ENCODE peak calls at places on chromosomes 16 and 17, in seven cellular contexts. A, M, K, X, V, D and U are unnamed samples.

GRCh38 chr17:44256671-44257070 is 11.3 kb downstream of the SLC4A1 start:
- DNase-seq in D (no peak), X (no peak), M (no peak), K (no peak), A (no peak), V (no peak), U (no peak)

GRCh38 chr16:84941916-84942315 is 69.4 kb downstream of the ZDHHC7 start:
- DNase-seq in V (no peak), X (peak), A (no peak), D (no peak), K (no peak), M (no peak), U (no peak)

GRCh38 chr17:30232015-30232821 is 3.3 kb downstream of the SLC6A4 start:
- DNase-seq in K (no peak), X (no peak), A (no peak), M (no peak), D (no peak), V (no peak), U (no peak)

GRCh38 chr17:13365331-13365730 is 236.4 kb downstream of the HS3ST3A1 start:
- DNase-seq in A (no peak), V (no peak), M (no peak), D (no peak), K (no peak), X (no peak), U (no peak)

GRCh38 chr17:29838961-29839360 is 91.1 kb downstream of the SSH2 start:
- DNase-seq in A (no peak), D (no peak), V (peak), X (peak), K (peak), M (peak), U (no peak)

GRCh38 chr17:50768348-50768761 is 1.0 kb upstream of the ANKRD40CL start:
- DNase-seq in V (peak), K (no peak), X (no peak), D (no peak), M (peak), A (no peak), U (no peak)

GRCh38 chr16:58723109-58723508 is 11.0 kb downstream of the GOT2 start:
- DNase-seq in V (no peak), D (no peak), K (no peak), X (no peak), A (no peak), M (no peak), U (no peak)

GRCh38 chr17:38724337-38724988 is 5.7 kb upstream of the CISD3 start:
- DNase-seq in A (no peak), D (peak), X (no peak), K (peak), V (no peak), M (no peak), U (no peak)

GRCh38 chr17:41492351-41492750 is 2.6 kb upstream of the KRT36 start:
- DNase-seq in K (no peak), V (no peak), A (no peak), X (no peak), M (no peak), D (no peak), U (no peak)

GRCh38 chr17:76262732-76263344 is 2.3 kb upstream of the UBALD2 start:
- DNase-seq in M (peak), V (no peak), X (no peak), A (peak), K (no peak), D (no peak), U (no peak)

GRCh38 chr17:58232707-58233156 is 5.7 kb upstream of the LPO start:
- DNase-seq in M (no peak), A (peak), X (peak), K (no peak), V (peak), D (no peak), U (peak)

GRCh38 chr16:46948548-46949166 is 24.8 kb downstream of the DNAJA2 start:
- DNase-seq in D (no peak), K (no peak), A (no peak), M (no peak), V (no peak), X (no peak), U (no peak)

GRCh38 chr16:51328708-51329107 is 177.6 kb upstream of the SALL1 start:
- DNase-seq in D (no peak), V (no peak), K (no peak), M (no peak), A (no peak), X (no peak), U (no peak)

GRCh38 chr17:50911890-50912289 is 45.7 kb upstream of the TOB1 start:
- DNase-seq in K (no peak), D (no peak), A (no peak), M (no peak), V (no peak), X (no peak), U (no peak)

GRCh38 chr16:46717692-46718091 is 28.2 kb downstream of the ORC6 start:
- DNase-seq in D (no peak), A (no peak), V (no peak), K (no peak), M (no peak), X (no peak), U (no peak)

GRCh38 chr17:60135951-60136666 is 13.7 kb upstream of the CA4 start:
- DNase-seq in X (no peak), K (no peak), M (no peak), A (no peak), V (peak), D (no peak), U (no peak)

GRCh38 chr17:7742729-7743128 is 25.2 kb downstream of the DNAH2 start:
- DNase-seq in A (no peak), K (no peak), V (no peak), X (no peak), D (no peak), M (no peak), U (no peak)

GRCh38 chr17:29958947-29959657 is 17.7 kb downstream of the EFCAB5 start:
- DNase-seq in A (no peak), K (no peak), V (no peak), D (no peak), X (peak), M (no peak), U (no peak)

GRCh38 chr16:48089053-48089792 is 66.6 kb downstream of the ABCC12 start:
- DNase-seq in V (no peak), K (no peak), A (no peak), M (no peak), D (no peak), X (no peak), U (no peak)

GRCh38 chr16:695355-696089 is 5.3 kb upstream of the WDR24 start:
- DNase-seq in D (no peak), A (peak), M (peak), V (peak), K (no peak), X (no peak), U (no peak)

GRCh38 chr17:48997827-48998556 is 807 bp downstream of the IGF2BP1 start:
- DNase-seq in A (peak), V (no peak), X (no peak), D (no peak), K (no peak), M (no peak), U (no peak)

GRCh38 chr17:40937384-40937819 is at the start of gene KRT23:
- DNase-seq in A (peak), X (peak), V (no peak), K (no peak), M (peak), D (no peak), U (no peak)

GRCh38 chr17:16928406-16929280 is 43.3 kb downstream of the TNFRSF13B start:
- DNase-seq in D (no peak), A (no peak), K (no peak), X (no peak), V (peak), M (no peak), U (no peak)

GRCh38 chr17:77107506-77108433 is 33.0 kb upstream of the SEC14L1 start:
- DNase-seq in A (peak), M (no peak), X (no peak), D (no peak), K (no peak), V (no peak), U (no peak)

GRCh38 chr16:24255446-24256352 is at the start of gene CACNG3:
- DNase-seq in D (peak), V (peak), M (no peak), A (peak), X (peak), K (peak), U (no peak)

GRCh38 chr17:59547131-59547915 is 18.1 kb upstream of the DHX40 start:
- DNase-seq in A (no peak), V (no peak), X (no peak), D (no peak), M (no peak), K (no peak), U (no peak)

GRCh38 chr17:77496831-77497577 is 356.2 kb downstream of the SEC14L1 start:
- DNase-seq in V (no peak), D (no peak), K (no peak), A (peak), M (no peak), X (no peak), U (no peak)